ENCODE peak calls at places on chromosomes 4 and X, in four cellular contexts. One of them, this sample, is unnamed.

GRCh38 chr4:99323761-99324160 is 2.6 kb upstream of the ADH1B start:
- DNase-seq in HepG2: no peak
- DNase-seq in K562: no peak
- DNase-seq in A549: no peak
- DNase-seq in this sample: peak; percentile 46

GRCh38 chrX:3599787-3600465 is 113.5 kb downstream of the PRKX start:
- DNase-seq in HepG2: no peak
- DNase-seq in K562: no peak
- DNase-seq in A549: no peak
- DNase-seq in this sample: no peak

GRCh38 chrX:133922390-133922772 is 63.0 kb downstream of the GPC3 start:
- DNase-seq in HepG2: no peak
- DNase-seq in K562: no peak
- DNase-seq in A549: no peak
- DNase-seq in this sample: no peak

GRCh38 chrX:40474205-40474626 is 106.6 kb upstream of the ATP6AP2 start:
- DNase-seq in HepG2: peak; percentile 20
- DNase-seq in K562: no peak
- DNase-seq in A549: peak; percentile 21
- DNase-seq in this sample: peak; percentile 4

GRCh38 chr4:76087007-76087769 is 12.7 kb downstream of the ART3 start:
- DNase-seq in HepG2: peak; percentile 86
- DNase-seq in K562: peak; percentile 71
- DNase-seq in A549: peak; percentile 56
- DNase-seq in this sample: peak; percentile 61

GRCh38 chrX:50100188-50100587 is 100.6 kb downstream of the AKAP4 start:
- DNase-seq in HepG2: peak; percentile 26
- DNase-seq in K562: peak; percentile 39
- DNase-seq in A549: peak; percentile 4
- DNase-seq in this sample: no peak

GRCh38 chr4:2337896-2338295 is 76.0 kb upstream of the MXD4 start:
- DNase-seq in HepG2: no peak
- DNase-seq in K562: no peak
- DNase-seq in A549: no peak
- DNase-seq in this sample: no peak

GRCh38 chr4:105194328-105195231 is 47.9 kb downstream of the TET2 start:
- DNase-seq in HepG2: no peak
- DNase-seq in K562: no peak
- DNase-seq in A549: no peak
- DNase-seq in this sample: peak; percentile 79

GRCh38 chr4:148054275-148054674 is 322.4 kb downstream of the ARHGAP10 start:
- DNase-seq in HepG2: no peak
- DNase-seq in K562: no peak
- DNase-seq in A549: no peak
- DNase-seq in this sample: no peak

GRCh38 chr4:123446791-123447474 is 50.3 kb downstream of the SPRY1 start:
- DNase-seq in HepG2: peak; percentile 71
- DNase-seq in K562: no peak
- DNase-seq in A549: no peak
- DNase-seq in this sample: no peak

GRCh38 chrX:34275710-34276109 is 143.6 kb upstream of the FAM47A start:
- DNase-seq in HepG2: no peak
- DNase-seq in K562: no peak
- DNase-seq in A549: no peak
- DNase-seq in this sample: no peak
- TF ChIP-seq MAZ in HepG2: no peak
- TF ChIP-seq MAZ in K562: no peak
- TF ChIP-seq MAZ in A549: no peak
- TF ChIP-seq MAZ in this sample: no peak

GRCh38 chr4:85107553-85107952 is 141.1 kb upstream of the WDFY3 start:
- DNase-seq in HepG2: no peak
- DNase-seq in K562: no peak
- DNase-seq in A549: no peak
- DNase-seq in this sample: no peak

GRCh38 chr4:85106805-85107336 is 140.4 kb upstream of the WDFY3 start:
- DNase-seq in HepG2: no peak
- DNase-seq in K562: no peak
- DNase-seq in A549: no peak
- DNase-seq in this sample: no peak

GRCh38 chr4:85102606-85103005 is 136.1 kb upstream of the WDFY3 start:
- DNase-seq in HepG2: no peak
- DNase-seq in K562: no peak
- DNase-seq in A549: no peak
- DNase-seq in this sample: no peak
- TF ChIP-seq MAZ in HepG2: no peak
- TF ChIP-seq MAZ in K562: no peak
- TF ChIP-seq MAZ in A549: no peak
- TF ChIP-seq MAZ in this sample: no peak

DNA sequence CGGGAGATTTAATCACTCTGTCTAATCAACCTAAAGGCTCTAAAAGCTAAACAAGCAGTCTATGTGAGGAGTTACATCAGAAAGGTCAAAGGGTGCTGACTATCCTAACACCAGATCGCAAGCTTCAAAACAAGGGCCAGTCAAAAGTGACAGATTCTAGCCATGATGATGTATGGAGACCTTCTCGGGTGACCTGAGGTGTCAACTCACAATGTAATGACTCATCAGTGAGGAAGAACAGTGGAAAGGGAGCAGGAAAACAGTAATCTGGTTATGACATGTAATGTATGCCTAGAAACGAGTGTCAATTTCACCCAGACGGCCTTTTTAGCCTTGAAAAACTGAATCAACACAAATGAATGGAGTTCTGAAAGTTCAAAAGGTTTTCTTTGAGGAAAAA is 375.3 kb downstream of the IDS start:
- DNase-seq in HepG2: no peak
- DNase-seq in K562: no peak
- DNase-seq in A549: no peak
- DNase-seq in this sample: no peak
- TF ChIP-seq MAZ in HepG2: no peak
- TF ChIP-seq MAZ in K562: no peak
- TF ChIP-seq MAZ in A549: no peak
- TF ChIP-seq MAZ in this sample: no peak

GRCh38 chrX:1860936-1861670 is 246.2 kb downstream of the ASMT start:
- DNase-seq in HepG2: no peak
- DNase-seq in K562: no peak
- DNase-seq in A549: no peak
- DNase-seq in this sample: no peak
- TF ChIP-seq MAZ in HepG2: no peak
- TF ChIP-seq MAZ in K562: no peak
- TF ChIP-seq MAZ in A549: no peak
- TF ChIP-seq MAZ in this sample: no peak

DNA sequence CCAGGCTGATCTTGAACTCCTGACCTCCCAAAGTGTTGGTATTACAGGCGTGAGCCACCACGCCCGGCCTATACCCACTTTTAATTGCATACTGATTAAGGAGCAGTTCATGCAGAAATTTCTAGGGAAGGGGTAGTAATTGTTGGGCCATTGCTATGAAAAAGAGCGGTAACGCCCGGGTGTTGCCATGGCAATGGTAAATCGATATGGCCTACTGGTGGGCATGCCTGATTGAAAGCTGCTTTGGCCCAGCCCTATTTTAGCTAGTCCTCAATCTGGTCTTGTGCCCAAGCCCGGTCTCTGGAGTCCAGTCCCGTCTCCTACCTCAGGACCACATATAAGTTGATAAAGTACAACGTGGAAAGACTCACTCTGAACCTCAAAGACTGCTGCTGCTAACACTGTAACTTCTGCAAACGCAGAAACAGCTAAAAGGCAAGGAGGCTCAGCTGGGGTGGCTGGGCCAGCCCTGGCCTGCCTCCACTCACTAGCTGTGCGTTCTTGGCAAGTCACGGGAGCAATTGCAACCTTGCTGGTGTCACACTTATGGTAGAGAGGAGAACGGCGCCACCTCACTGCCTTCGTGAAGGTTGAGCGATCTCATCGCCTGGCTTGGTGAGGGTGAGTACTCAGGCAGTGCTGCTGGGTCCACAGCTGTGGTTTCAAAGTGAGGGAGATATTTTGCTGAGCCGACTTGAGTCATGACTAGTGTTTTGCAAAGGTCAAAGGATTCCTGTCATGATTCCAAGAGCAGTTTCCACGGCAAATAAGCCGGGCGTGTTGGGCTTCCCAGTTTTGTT is 57.0 kb upstream of the GRPEL1 start:
- DNase-seq in HepG2: peak; percentile 8
- DNase-seq in K562: no peak
- DNase-seq in A549: no peak
- DNase-seq in this sample: peak; percentile 95
- TF ChIP-seq MAZ in HepG2: no peak
- TF ChIP-seq MAZ in K562: no peak
- TF ChIP-seq MAZ in A549: no peak
- TF ChIP-seq MAZ in this sample: no peak

DNA sequence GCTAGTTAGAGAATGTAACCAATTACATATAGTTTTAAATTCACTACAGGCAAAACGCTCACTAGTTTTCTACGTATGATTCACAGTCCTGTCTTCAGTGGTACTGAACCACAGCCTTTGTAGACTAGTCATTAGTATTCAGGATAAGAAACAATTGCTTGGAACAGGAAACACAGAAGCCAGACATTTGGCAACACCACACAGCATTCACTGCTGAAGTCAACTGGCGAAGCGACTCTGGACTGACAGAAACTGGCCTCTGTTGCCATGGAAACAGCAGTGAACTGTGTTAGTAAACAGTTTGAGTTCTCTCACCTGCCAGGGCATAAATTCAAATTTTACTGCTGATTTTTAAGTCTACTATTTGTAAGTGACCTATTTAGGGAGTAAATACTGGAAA is 57.6 kb downstream of the MAPK10 start:
- DNase-seq in HepG2: peak; percentile 3
- DNase-seq in K562: no peak
- DNase-seq in A549: no peak
- DNase-seq in this sample: peak; percentile 1
- TF ChIP-seq MAZ in HepG2: no peak
- TF ChIP-seq MAZ in K562: no peak
- TF ChIP-seq MAZ in A549: no peak
- TF ChIP-seq MAZ in this sample: no peak

GRCh38 chrX:22660756-22661155 is 339.0 kb upstream of the DDX53 start:
- DNase-seq in HepG2: no peak
- DNase-seq in K562: no peak
- DNase-seq in A549: no peak
- DNase-seq in this sample: no peak

GRCh38 chrX:22664826-22665225 is 334.9 kb upstream of the DDX53 start:
- DNase-seq in HepG2: no peak
- DNase-seq in K562: no peak
- DNase-seq in A549: no peak
- DNase-seq in this sample: no peak

GRCh38 chrX:22662776-22663175 is 337.0 kb upstream of the DDX53 start:
- DNase-seq in HepG2: no peak
- DNase-seq in K562: no peak
- DNase-seq in A549: no peak
- DNase-seq in this sample: no peak

GRCh38 chrX:22665818-22666217 is 333.9 kb upstream of the DDX53 start:
- DNase-seq in HepG2: no peak
- DNase-seq in K562: no peak
- DNase-seq in A549: no peak
- DNase-seq in this sample: no peak

GRCh38 chrX:22666441-22666840 is 333.3 kb upstream of the DDX53 start:
- DNase-seq in HepG2: peak; percentile 12
- DNase-seq in K562: peak; percentile 7
- DNase-seq in A549: no peak
- DNase-seq in this sample: peak; percentile 27
- TF ChIP-seq MAZ in HepG2: no peak
- TF ChIP-seq MAZ in K562: no peak
- TF ChIP-seq MAZ in A549: no peak
- TF ChIP-seq MAZ in this sample: no peak

DNA sequence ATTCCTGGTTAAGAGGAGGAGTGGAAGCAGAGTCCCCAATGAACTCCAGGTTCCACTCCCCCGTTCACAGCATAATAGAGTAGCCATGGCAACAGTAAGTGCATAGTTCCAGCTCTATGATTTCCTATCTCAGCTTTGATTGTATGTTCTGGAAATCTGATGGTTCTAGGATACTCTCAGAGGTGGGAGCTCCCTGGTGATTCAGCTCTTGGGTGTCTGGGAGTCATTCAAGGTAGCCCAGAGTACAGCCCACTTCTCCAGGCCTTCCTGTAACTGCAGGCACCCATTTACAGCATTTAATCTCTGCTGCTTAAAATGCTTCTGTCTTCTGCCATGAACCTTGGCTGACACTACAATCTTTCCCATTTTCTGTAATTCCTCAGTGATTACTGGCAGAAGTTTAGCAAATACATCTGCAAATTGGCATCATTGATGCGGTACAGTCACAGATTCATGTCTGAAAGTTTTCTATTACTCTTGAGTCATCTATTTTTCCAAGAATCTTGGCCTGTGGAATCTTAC is 242.0 kb downstream of the MAPK10 start:
- DNase-seq in HepG2: no peak
- DNase-seq in K562: no peak
- DNase-seq in A549: no peak
- DNase-seq in this sample: peak; percentile 84
- TF ChIP-seq MAZ in HepG2: no peak
- TF ChIP-seq MAZ in K562: no peak
- TF ChIP-seq MAZ in A549: no peak
- TF ChIP-seq MAZ in this sample: no peak

DNA sequence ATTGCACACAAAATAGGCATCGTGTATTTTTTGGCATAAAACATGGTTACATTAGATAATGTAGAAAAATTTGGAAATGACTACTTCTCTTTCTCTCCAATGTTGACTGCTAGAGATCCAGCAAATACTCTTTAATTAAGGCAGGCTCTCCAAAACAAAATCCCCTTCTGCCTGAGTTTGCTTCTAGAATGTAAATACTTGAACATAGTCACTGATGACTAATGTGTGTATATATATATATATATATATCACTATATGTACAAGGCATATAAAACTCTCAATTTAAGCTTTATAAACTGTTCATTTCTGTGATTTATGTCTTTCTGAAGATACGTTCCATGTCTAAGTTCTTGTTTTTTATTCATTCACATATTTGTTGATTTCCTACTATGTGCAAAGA is 67.2 kb upstream of the CAMK2D start:
- DNase-seq in HepG2: no peak
- DNase-seq in K562: no peak
- DNase-seq in A549: no peak
- DNase-seq in this sample: peak; percentile 49
- TF ChIP-seq MAZ in HepG2: no peak
- TF ChIP-seq MAZ in K562: no peak
- TF ChIP-seq MAZ in A549: no peak
- TF ChIP-seq MAZ in this sample: no peak

This sample was measured in IMR-90.